ENCODE peak calls at places on chromosomes 4 and X, in seven cellular contexts. M, X, F, A, K, L and Q are unnamed samples.

GRCh38 chrX:13721819-13722527 is 12.4 kb downstream of the TRAPPC2 start:
- DNase-seq in X (no peak), L (no peak), K (peak; percentile 47), F (no peak), A (peak; percentile 7), M (no peak), Q (no peak)

GRCh38 chr4:146245246-146245645 is 30.9 kb downstream of the REELD1 start:
- DNase-seq in L (no peak), M (peak; percentile 29), K (no peak), X (no peak), A (no peak), F (no peak), Q (no peak)

GRCh38 chrX:42748067-42748850 is 29.7 kb downstream of the PPP1R2C start:
- DNase-seq in K (no peak), F (no peak), X (no peak), M (no peak), A (no peak), L (no peak), Q (no peak)

GRCh38 chrX:140503714-140504351 is 1.0 kb downstream of the SOX3 start:
- DNase-seq in A (peak; percentile 28), F (no peak), M (no peak), X (no peak), L (peak; percentile 37), K (no peak), Q (peak; percentile 59)

GRCh38 chr4:687975-688694 is 816 bp downstream of the SLC49A3 start:
- DNase-seq in L (no peak), F (no peak), K (no peak), X (no peak), M (no peak), A (no peak), Q (no peak)

GRCh38 chr4:10164877-10165283 is 48.3 kb upstream of the WDR1 start:
- DNase-seq in M (peak; percentile 51), K (no peak), A (peak; percentile 31), X (peak; percentile 48), F (no peak), L (peak; percentile 48), Q (peak; percentile 55)

GRCh38 chr4:41792166-41792565 is 43.6 kb upstream of the PHOX2B start:
- DNase-seq in A (no peak), X (no peak), M (no peak), K (no peak), F (no peak), L (no peak), Q (no peak)

GRCh38 chrX:131861088-131861787 is 161.9 kb upstream of the STK26 start:
- DNase-seq in M (no peak), F (no peak), K (no peak), A (no peak), L (no peak), X (no peak), Q (no peak)

GRCh38 chrX:134443020-134443419 is 16.9 kb upstream of the HPRT1 start:
- DNase-seq in X (no peak), L (no peak), K (no peak), M (no peak), F (no peak), A (no peak), Q (no peak)

GRCh38 chr4:83297548-83298260 is 13.1 kb upstream of the COQ2 start:
- DNase-seq in A (no peak), M (no peak), X (no peak), L (no peak), F (no peak), K (no peak), Q (no peak)

GRCh38 chrX:43958529-43958928 is 14.7 kb downstream of the NDP start:
- DNase-seq in K (peak; percentile 75), M (peak; percentile 42), X (peak; percentile 90), F (no peak), L (peak; percentile 66), A (peak; percentile 79), Q (peak; percentile 53)

GRCh38 chr4:36006226-36006625 is 238.1 kb downstream of the ARAP2 start:
- DNase-seq in M (no peak), X (peak; percentile 25), K (no peak), A (no peak), L (no peak), F (no peak), Q (no peak)